ENCODE peak calls at places on chromosomes 5 and 9, in five cellular contexts. One of them, this sample, is unnamed.
A peak's percentile ranks its signal among the peaks of the same experiment; 100 is the strongest.

GRCh38 chr9:35520404-35520790 is 30.5 kb downstream of the RUSC2 start:
- DNase-seq in stomach: no peak
- DNase-seq in A549: no peak
- DNase-seq in HCT116: no peak
- DNase-seq in H54: no peak
- DNase-seq in this sample: no peak

GRCh38 chr9:137407590-137408300 is 15.2 kb downstream of the EXD3 start:
- DNase-seq in H54: no peak
- DNase-seq in stomach: no peak
- DNase-seq in A549: no peak
- DNase-seq in HCT116: no peak
- DNase-seq in this sample: no peak

GRCh38 chr9:130893250-130894101 is 3.1 kb downstream of the QRFP start:
- DNase-seq in stomach: peak; percentile 40
- DNase-seq in A549: peak; percentile 67
- DNase-seq in HCT116: no peak
- DNase-seq in H54: no peak
- DNase-seq in this sample: peak; percentile 53

GRCh38 chr5:138653502-138653901 is 78.3 kb upstream of the HSPA9 start:
- DNase-seq in A549: peak; percentile 51
- DNase-seq in HCT116: peak; percentile 18
- DNase-seq in H54: no peak
- DNase-seq in stomach: peak; percentile 27
- DNase-seq in this sample: peak; percentile 9

GRCh38 chr9:127142291-127142690 is 19.9 kb upstream of the ANGPTL2 start:
- DNase-seq in HCT116: no peak
- DNase-seq in A549: no peak
- DNase-seq in H54: no peak
- DNase-seq in stomach: peak; percentile 19
- DNase-seq in this sample: no peak

GRCh38 chr9:34125681-34126206 is 754 bp downstream of the DCAF12 start:
- DNase-seq in stomach: no peak
- DNase-seq in H54: peak; percentile 72
- DNase-seq in A549: peak; percentile 21
- DNase-seq in HCT116: no peak
- DNase-seq in this sample: peak; percentile 75

GRCh38 chr5:146440870-146441495 is 6.2 kb upstream of the TCERG1 start:
- DNase-seq in A549: no peak
- DNase-seq in stomach: no peak
- DNase-seq in HCT116: no peak
- DNase-seq in H54: no peak
- DNase-seq in this sample: no peak

GRCh38 chr5:6780802-6781391 is 67.7 kb downstream of the TENT4A start:
- DNase-seq in H54: peak; percentile 51
- DNase-seq in stomach: no peak
- DNase-seq in A549: peak; percentile 53
- DNase-seq in HCT116: peak; percentile 38
- DNase-seq in this sample: peak; percentile 34

GRCh38 chr5:94691947-94692346 is 73.5 kb downstream of the SLF1 start:
- DNase-seq in A549: peak; percentile 32
- DNase-seq in H54: no peak
- DNase-seq in HCT116: no peak
- DNase-seq in stomach: no peak
- DNase-seq in this sample: no peak

GRCh38 chr5:179774442-179774841 is 19.3 kb upstream of the LTC4S start:
- DNase-seq in stomach: no peak
- DNase-seq in HCT116: no peak
- DNase-seq in A549: no peak
- DNase-seq in H54: no peak
- DNase-seq in this sample: no peak

GRCh38 chr5:22850981-22851380 is 2.2 kb downstream of the CDH12 start:
- DNase-seq in A549: no peak
- DNase-seq in stomach: no peak
- DNase-seq in H54: no peak
- DNase-seq in HCT116: no peak
- DNase-seq in this sample: peak; percentile 2

GRCh38 chr5:170312666-170313065 is 15.1 kb upstream of the LCP2 start:
- DNase-seq in stomach: no peak
- DNase-seq in A549: peak; percentile 33
- DNase-seq in HCT116: no peak
- DNase-seq in H54: no peak
- DNase-seq in this sample: no peak

GRCh38 chr9:91711755-91712591 is 238.1 kb downstream of the ROR2 start:
- DNase-seq in A549: no peak
- DNase-seq in H54: no peak
- DNase-seq in HCT116: no peak
- DNase-seq in stomach: no peak
- DNase-seq in this sample: peak; percentile 10

GRCh38 chr9:6712041-6712440 is 45.7 kb upstream of the KDM4C start:
- DNase-seq in H54: no peak
- DNase-seq in A549: no peak
- DNase-seq in HCT116: no peak
- DNase-seq in stomach: no peak
- DNase-seq in this sample: no peak

GRCh38 chr5:104016650-104017049 is 454.1 kb upstream of the NUDT12 start:
- DNase-seq in H54: no peak
- DNase-seq in A549: no peak
- DNase-seq in stomach: no peak
- DNase-seq in HCT116: no peak
- DNase-seq in this sample: no peak

GRCh38 chr5:142872217-142872616 is 102.0 kb downstream of the ARHGAP26 start:
- DNase-seq in HCT116: no peak
- DNase-seq in stomach: no peak
- DNase-seq in A549: no peak
- DNase-seq in H54: no peak
- DNase-seq in this sample: no peak

GRCh38 chr9:123998970-123999621 is 12.5 kb upstream of the LHX2 start:
- DNase-seq in stomach: no peak
- DNase-seq in A549: no peak
- DNase-seq in H54: no peak
- DNase-seq in HCT116: no peak
- DNase-seq in this sample: no peak

GRCh38 chr5:123099514-123100151 is 10.6 kb downstream of the PRDM6 start:
- DNase-seq in HCT116: peak; percentile 12
- DNase-seq in stomach: no peak
- DNase-seq in H54: no peak
- DNase-seq in A549: peak; percentile 60
- DNase-seq in this sample: no peak

GRCh38 chr5:83471405-83472212 is at the start of gene VCAN:
- DNase-seq in H54: no peak
- DNase-seq in A549: peak; percentile 47
- DNase-seq in HCT116: peak; percentile 53
- DNase-seq in stomach: no peak
- DNase-seq in this sample: peak; percentile 15

GRCh38 chr9:83956288-83957028 is 23.6 kb downstream of the HNRNPK start:
- DNase-seq in H54: no peak
- DNase-seq in A549: peak; percentile 82
- DNase-seq in stomach: peak; percentile 89
- DNase-seq in HCT116: no peak
- DNase-seq in this sample: peak; percentile 84

GRCh38 chr9:14652729-14653377 is 40.4 kb downstream of the ZDHHC21 start:
- DNase-seq in HCT116: no peak
- DNase-seq in H54: no peak
- DNase-seq in A549: peak; percentile 31
- DNase-seq in stomach: no peak
- DNase-seq in this sample: peak; percentile 35

GRCh38 chr9:81031422-81032029 is 657.8 kb downstream of the TLE1 start:
- DNase-seq in stomach: no peak
- DNase-seq in HCT116: no peak
- DNase-seq in A549: no peak
- DNase-seq in H54: no peak
- DNase-seq in this sample: no peak

GRCh38 chr9:107190031-107190935 is 92.8 kb upstream of the RAD23B start:
- DNase-seq in H54: peak; percentile 53
- DNase-seq in A549: no peak
- DNase-seq in stomach: no peak
- DNase-seq in HCT116: no peak
- DNase-seq in this sample: no peak

GRCh38 chr9:124008307-124008854 is 3.2 kb upstream of the LHX2 start:
- DNase-seq in stomach: no peak
- DNase-seq in A549: no peak
- DNase-seq in HCT116: peak; percentile 10
- DNase-seq in H54: no peak
- DNase-seq in this sample: no peak

GRCh38 chr5:31492824-31493223 is 39.1 kb downstream of the DROSHA start:
- DNase-seq in H54: no peak
- DNase-seq in HCT116: no peak
- DNase-seq in stomach: no peak
- DNase-seq in A549: no peak
- DNase-seq in this sample: no peak

GRCh38 chr5:131747180-131748105 is 49.4 kb downstream of the FNIP1 start:
- DNase-seq in HCT116: no peak
- DNase-seq in stomach: no peak
- DNase-seq in H54: no peak
- DNase-seq in A549: no peak
- DNase-seq in this sample: peak; percentile 91

GRCh38 chr5:59069438-59070079 is 486.7 kb downstream of the RAB3C start:
- DNase-seq in H54: peak; percentile 36
- DNase-seq in A549: peak; percentile 96
- DNase-seq in HCT116: no peak
- DNase-seq in stomach: no peak
- DNase-seq in this sample: no peak

GRCh38 chr5:119913425-119913824 is 284.1 kb downstream of the FAM170A start:
- DNase-seq in stomach: no peak
- DNase-seq in H54: no peak
- DNase-seq in A549: no peak
- DNase-seq in HCT116: no peak
- DNase-seq in this sample: no peak

GRCh38 chr9:109311281-109311680 is 9.6 kb downstream of the EPB41L4B start:
- DNase-seq in H54: no peak
- DNase-seq in A549: no peak
- DNase-seq in HCT116: no peak
- DNase-seq in stomach: no peak
- DNase-seq in this sample: no peak

GRCh38 chr9:109311731-109312130 is 9.1 kb downstream of the EPB41L4B start:
- DNase-seq in stomach: no peak
- DNase-seq in A549: no peak
- DNase-seq in HCT116: no peak
- DNase-seq in H54: no peak
- DNase-seq in this sample: no peak

GRCh38 chr9:109312783-109313182 is 8.1 kb downstream of the EPB41L4B start:
- DNase-seq in A549: no peak
- DNase-seq in stomach: no peak
- DNase-seq in H54: no peak
- DNase-seq in HCT116: no peak
- DNase-seq in this sample: no peak

GRCh38 chr9:109314011-109314531 is 6.8 kb downstream of the EPB41L4B start:
- DNase-seq in HCT116: no peak
- DNase-seq in H54: no peak
- DNase-seq in A549: no peak
- DNase-seq in stomach: peak; percentile 62
- DNase-seq in this sample: no peak

DNA sequence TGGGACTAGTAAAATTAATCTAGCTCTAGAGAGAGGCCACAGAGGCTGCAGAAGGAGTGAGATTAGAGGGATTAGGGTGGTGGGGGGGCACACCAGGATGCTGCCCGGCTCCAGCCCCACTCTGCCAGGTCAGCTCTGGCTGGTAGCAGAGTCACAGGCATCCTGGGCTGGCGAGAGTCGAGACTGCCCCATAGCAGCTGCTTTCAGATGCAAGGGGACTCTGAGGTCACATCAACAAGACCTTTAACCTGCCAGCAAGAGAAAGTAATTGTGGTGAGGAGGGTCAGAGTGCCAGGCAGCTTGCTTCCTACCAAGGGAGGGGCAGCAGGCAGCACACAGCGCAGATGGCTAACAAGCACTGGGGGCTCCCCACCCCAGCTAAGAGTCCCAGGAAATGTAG is 7.5 kb downstream of the EPB41L4B start:
- DNase-seq in HCT116: no peak
- DNase-seq in stomach: no peak
- DNase-seq in H54: no peak
- DNase-seq in A549: no peak
- DNase-seq in this sample: no peak
- TF ChIP-seq POLR2A in HCT116: no peak
- TF ChIP-seq POLR2A in stomach: no peak
- TF ChIP-seq POLR2A in H54: no peak
- TF ChIP-seq POLR2A in A549: no peak
- TF ChIP-seq POLR2A in this sample: no peak

GRCh38 chr5:57450991-57451876 is 31.4 kb downstream of the ACTBL2 start:
- DNase-seq in H54: no peak
- DNase-seq in HCT116: no peak
- DNase-seq in stomach: no peak
- DNase-seq in A549: no peak
- DNase-seq in this sample: no peak
- TF ChIP-seq POLR2A in H54: no peak
- TF ChIP-seq POLR2A in HCT116: no peak
- TF ChIP-seq POLR2A in stomach: no peak
- TF ChIP-seq POLR2A in A549: no peak
- TF ChIP-seq POLR2A in this sample: no peak

DNA sequence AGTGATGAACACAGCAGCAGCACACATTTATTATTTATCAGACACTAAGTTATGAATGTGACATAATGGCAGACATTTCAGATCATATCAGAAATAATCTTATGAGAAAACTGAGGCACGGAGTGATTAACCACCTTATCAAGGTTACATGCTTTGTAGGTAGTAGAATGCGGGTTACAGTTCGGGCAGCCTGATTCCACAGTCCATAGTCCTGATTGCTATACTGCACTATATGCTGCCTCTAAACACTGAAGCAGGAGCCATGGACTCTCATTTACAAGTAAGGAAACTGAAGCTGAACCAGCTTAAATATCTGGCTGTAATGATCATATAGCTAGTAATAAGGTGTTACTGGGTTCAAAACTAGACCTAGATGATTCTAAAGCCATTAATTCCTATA is 291.3 kb upstream of the ADAMTSL1 start:
- DNase-seq in stomach: no peak
- DNase-seq in H54: no peak
- DNase-seq in HCT116: no peak
- DNase-seq in A549: no peak
- DNase-seq in this sample: no peak
- TF ChIP-seq POLR2A in stomach: no peak
- TF ChIP-seq POLR2A in H54: no peak
- TF ChIP-seq POLR2A in HCT116: no peak
- TF ChIP-seq POLR2A in A549: no peak
- TF ChIP-seq POLR2A in this sample: no peak

DNA sequence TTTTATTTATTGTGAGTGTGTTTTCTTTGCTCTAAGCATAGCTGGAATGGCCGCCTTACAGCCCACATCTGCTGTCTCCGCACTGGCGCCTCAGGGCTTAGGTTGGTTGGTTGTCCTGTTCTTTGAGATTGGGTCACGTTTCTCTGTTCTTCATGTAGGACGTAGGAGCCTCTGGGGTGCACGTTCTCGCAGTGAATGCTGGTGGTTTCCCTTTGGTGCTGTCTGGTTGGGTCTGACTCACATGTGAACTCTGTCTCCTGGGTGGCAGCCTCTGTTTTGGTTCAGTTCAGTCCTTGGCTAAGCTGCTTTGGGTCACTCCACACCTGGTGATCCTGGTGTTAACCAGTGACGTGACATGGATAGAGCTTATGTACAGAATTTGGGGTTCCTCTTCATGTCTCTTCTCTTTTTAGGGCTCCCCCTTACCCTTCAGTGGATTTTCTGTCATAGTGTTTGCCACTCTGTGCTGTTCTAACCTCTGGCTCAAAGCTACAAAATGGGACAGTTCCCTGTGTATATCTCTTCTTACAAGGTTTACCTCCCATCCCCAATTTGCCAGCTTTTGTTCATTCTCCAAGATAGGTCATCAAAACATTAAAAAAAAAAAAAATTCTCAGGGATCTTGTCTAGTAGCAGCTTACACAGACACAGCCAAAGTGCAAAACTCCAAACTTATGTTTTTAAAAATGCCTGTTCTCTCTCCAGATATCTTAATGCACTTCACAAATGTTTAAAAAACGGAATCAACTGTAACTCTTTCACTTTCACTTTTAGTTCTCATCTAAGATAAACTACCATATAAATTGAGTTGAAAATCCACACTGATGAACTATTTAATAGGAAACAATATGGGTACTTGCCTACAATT is 12.8 kb upstream of the LPCAT1 start:
- DNase-seq in HCT116: no peak
- DNase-seq in A549: no peak
- DNase-seq in stomach: peak; percentile 34
- DNase-seq in H54: no peak
- DNase-seq in this sample: no peak
- TF ChIP-seq POLR2A in HCT116: no peak
- TF ChIP-seq POLR2A in A549: no peak
- TF ChIP-seq POLR2A in stomach: no peak
- TF ChIP-seq POLR2A in H54: no peak
- TF ChIP-seq POLR2A in this sample: no peak